ENCODE peak calls at places on chromosomes 5 and 9, in seven cellular contexts. J, G, W, A, C, M and N are unnamed samples. For H3K4me1, the result is how much of the 10 kb centered on the place peaks cover.

GRCh38 chr5:132387649-132388117 is 18.2 kb downstream of the SLC22A5 start:
- DNase-seq in J (peak), G (no peak), W (no peak), A (peak), C (peak), M (peak), N (peak)

GRCh38 chr9:36991516-36992134 is 42.4 kb downstream of the PAX5 start:
- DNase-seq in J (peak), G (peak), W (peak), A (peak), C (peak), M (no peak), N (no peak)

GRCh38 chr5:157915638-157916037 is 56.7 kb upstream of the CLINT1 start:
- DNase-seq in J (no peak), G (no peak), W (peak), A (peak), C (peak), M (peak), N (peak)

GRCh38 chr5:67361932-67362729 is 165.5 kb upstream of the CD180 start:
- DNase-seq in J (no peak), G (no peak), W (no peak), A (peak), C (no peak), M (no peak), N (no peak)

GRCh38 chr9:114787781-114788498 is 17.9 kb downstream of the TNFSF15 start:
- DNase-seq in J (no peak), G (no peak), W (no peak), A (no peak), C (no peak), M (no peak), N (no peak)

GRCh38 chr9:88425538-88425950 is 37.3 kb downstream of the SPIN1 start:
- DNase-seq in J (no peak), G (no peak), W (no peak), A (no peak), C (peak), M (peak), N (peak)

GRCh38 chr9:20873240-20873860 is 158.1 kb downstream of the HACD4 start:
- DNase-seq in J (no peak), G (no peak), W (no peak), A (no peak), C (no peak), M (peak), N (no peak)

GRCh38 chr5:172634106-172634899 is 6.8 kb upstream of the NEURL1B start:
- DNase-seq in J (no peak), G (no peak), W (no peak), A (no peak), C (no peak), M (no peak), N (no peak)

GRCh38 chr5:23727271-23727670 is 219.9 kb downstream of the PRDM9 start:
- DNase-seq in J (no peak), G (no peak), W (no peak), A (no peak), C (peak), M (no peak), N (peak)

GRCh38 chr5:158466196-158466595 is 607.3 kb upstream of the CLINT1 start:
- DNase-seq in J (no peak), G (no peak), W (no peak), A (no peak), C (no peak), M (no peak), N (no peak)

GRCh38 chr5:100796851-100797250 is 106.2 kb downstream of the ST8SIA4 start:
- DNase-seq in J (no peak), G (no peak), W (no peak), A (no peak), C (no peak), M (no peak), N (no peak)

GRCh38 chr9:1207681-1208080 is 157.5 kb downstream of the DMRT2 start:
- DNase-seq in J (no peak), G (no peak), W (no peak), A (no peak), C (no peak), M (peak), N (no peak)

GRCh38 chr9:70574222-70574837 is 159.9 kb upstream of the KLF9 start:
- DNase-seq in J (no peak), G (peak), W (no peak), A (peak), C (no peak), M (peak), N (no peak)

GRCh38 chr5:150700298-150700599 is 613 bp downstream of the RBM22 start:
- DNase-seq in J (no peak), G (no peak), W (no peak), A (no peak), C (peak), M (no peak), N (no peak)

GRCh38 chr5:42943931-42944631 is 96.0 kb downstream of the ANXA2R start:
- DNase-seq in J (peak), G (peak), W (no peak), A (no peak), C (no peak), M (peak), N (no peak)

GRCh38 chr9:38309324-38310195 is 82.9 kb upstream of the ALDH1B1 start:
- DNase-seq in J (no peak), G (peak), W (no peak), A (no peak), C (no peak), M (peak), N (peak)

GRCh38 chr9:93233033-93233432 is 49.1 kb downstream of the WNK2 start:
- DNase-seq in J (no peak), G (no peak), W (no peak), A (no peak), C (no peak), M (no peak), N (no peak)

GRCh38 chr5:40796487-40796889 is 1.7 kb downstream of the PRKAA1 start:
- DNase-seq in J (no peak), G (no peak), W (peak), A (peak), C (peak), M (peak), N (no peak)

GRCh38 chr5:135709998-135710670 is 124.3 kb upstream of the SLC25A48 start:
- DNase-seq in J (no peak), G (no peak), W (no peak), A (no peak), C (no peak), M (no peak), N (peak)

GRCh38 chr9:10479172-10479571 is 133.6 kb downstream of the PTPRD start:
- DNase-seq in J (no peak), G (peak), W (no peak), A (no peak), C (peak), M (no peak), N (peak)

GRCh38 chr9:100322954-100323536 is 29.7 kb downstream of the TEX10 start:
- DNase-seq in J (peak), G (peak), W (peak), A (peak), C (peak), M (peak), N (peak)

GRCh38 chr5:133041910-133042309 is 9.9 kb upstream of the HSPA4 start:
- DNase-seq in J (no peak), G (no peak), W (no peak), A (no peak), C (peak), M (peak), N (no peak)

GRCh38 chr5:135126688-135127603 is 92.9 kb upstream of the PITX1 start:
- DNase-seq in J (peak), G (no peak), W (no peak), A (no peak), C (peak), M (no peak), N (no peak)

GRCh38 chr5:114702111-114702510 is 340.2 kb downstream of the KCNN2 start:
- DNase-seq in J (no peak), G (no peak), W (no peak), A (no peak), C (no peak), M (no peak), N (no peak)

GRCh38 chr5:80569961-80570786 is at the start of gene ANKRD34B:
- DNase-seq in J (peak), G (peak), W (no peak), A (peak), C (peak), M (no peak), N (peak)

DNA sequence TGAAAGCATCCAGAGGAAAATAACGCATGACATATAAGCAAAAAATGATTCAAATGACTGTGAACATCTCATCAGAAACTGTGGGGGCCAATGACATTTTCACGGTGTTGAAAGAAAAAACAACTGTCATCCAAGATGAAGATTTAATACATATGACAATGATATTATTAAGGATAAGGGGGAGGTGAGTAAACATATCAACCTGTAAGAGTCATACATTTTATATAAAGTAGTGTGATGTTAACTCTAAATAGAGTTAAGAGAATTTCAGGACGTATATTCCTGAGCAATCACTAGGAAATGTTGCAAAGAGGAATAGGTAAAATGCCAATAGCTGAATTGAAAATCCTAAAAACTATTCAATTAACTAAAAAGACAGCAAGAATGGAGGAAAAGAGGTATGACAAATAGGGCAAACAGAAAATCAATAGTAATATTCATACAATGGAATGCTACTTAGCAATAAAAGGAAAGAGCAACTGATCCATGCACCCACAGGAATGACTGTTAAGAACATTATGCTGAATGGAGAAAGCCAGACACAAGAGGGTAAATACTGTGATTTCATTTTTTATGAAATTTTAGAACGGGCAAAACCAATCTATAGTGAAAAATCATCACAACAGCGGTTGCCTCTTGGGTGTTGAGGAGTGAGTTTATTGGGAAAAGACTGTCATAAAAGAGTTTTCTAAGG is 92.4 kb upstream of the JAK2 start:
- DNase-seq in J (no peak), G (no peak), W (no peak), A (no peak), C (no peak), M (no peak), N (no peak)
- H3K4me1 ChIP-seq in J (under half), G (under half), W (under half), A (under half), C (under half), M (under half), N (under half)

GRCh38 chr5:137734962-137735530 is 843 bp downstream of the KLHL3 start:
- DNase-seq in J (peak), G (peak), W (no peak), A (no peak), C (no peak), M (peak), N (peak)
- H3K4me2 ChIP-seq in J (peak), G (peak), W (peak), A (peak), C (no peak), M (peak), N (peak)

GRCh38 chr5:38463634-38464521 is 92.6 kb downstream of the LIFR start:
- DNase-seq in J (peak), G (no peak), W (no peak), A (peak), C (peak), M (peak), N (peak)
- H3K4me1 ChIP-seq in J (under half), G (under half), W (under half), A (half or more), C (half or more), M (under half), N (under half)

GRCh38 chr9:134768332-134769083 is 112.1 kb upstream of the FCN2 start:
- DNase-seq in J (no peak), G (no peak), W (no peak), A (no peak), C (no peak), M (no peak), N (no peak)
- H3K4me2 ChIP-seq in J (no peak), G (no peak), W (peak), A (no peak), C (no peak), M (no peak), N (no peak)

GRCh38 chr9:113516840-113517577 is 53.5 kb downstream of the RGS3 start:
- DNase-seq in J (no peak), G (peak), W (peak), A (no peak), C (no peak), M (peak), N (no peak)

GRCh38 chr9:113520109-113520642 is 56.6 kb downstream of the RGS3 start:
- DNase-seq in J (no peak), G (no peak), W (no peak), A (peak), C (peak), M (peak), N (peak)

GRCh38 chr9:113521693-113522260 is 58.2 kb downstream of the RGS3 start:
- DNase-seq in J (no peak), G (no peak), W (peak), A (no peak), C (no peak), M (no peak), N (no peak)

GRCh38 chr9:113522419-113522818 is 58.9 kb downstream of the RGS3 start:
- DNase-seq in J (no peak), G (no peak), W (no peak), A (no peak), C (no peak), M (no peak), N (no peak)

DNA sequence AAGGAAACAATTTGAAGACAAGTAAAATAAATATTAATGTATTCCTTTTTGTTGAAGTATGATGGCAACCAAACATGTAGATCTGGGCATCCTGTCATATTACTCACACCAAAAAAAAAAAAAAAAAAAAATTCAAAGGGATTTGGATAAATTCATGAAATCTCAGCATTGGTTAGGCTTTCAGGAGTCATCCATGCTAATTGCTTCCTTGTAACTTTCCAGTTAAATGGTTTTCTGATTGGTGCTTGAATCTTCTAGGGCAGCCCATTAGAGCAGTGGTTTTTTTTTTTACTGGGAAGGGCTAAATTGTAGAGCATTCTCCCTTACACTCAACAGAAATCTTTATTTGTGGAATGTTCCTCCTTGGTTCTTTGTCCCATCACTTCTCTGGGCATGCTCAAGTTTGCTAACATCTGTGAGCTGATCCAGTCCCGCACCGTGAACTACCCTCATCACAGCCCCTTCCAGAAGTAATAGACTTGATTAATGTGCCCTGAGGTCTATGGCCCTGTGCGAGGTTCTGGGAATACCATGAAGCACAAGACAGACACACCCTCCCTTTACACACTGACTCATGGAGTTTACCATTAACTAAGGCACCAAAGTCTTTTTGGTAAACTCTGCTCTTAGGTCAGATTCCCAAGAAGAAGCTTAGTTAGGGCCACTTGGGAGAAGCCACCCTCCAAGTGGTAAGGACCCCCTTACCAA is 56.0 kb downstream of the RGS3 start:
- DNase-seq in J (no peak), G (no peak), W (no peak), A (peak), C (peak), M (peak), N (peak)
- H3K4me1 ChIP-seq in J (under half), G (under half), W (half or more), A (half or more), C (under half), M (under half), N (under half)

DNA sequence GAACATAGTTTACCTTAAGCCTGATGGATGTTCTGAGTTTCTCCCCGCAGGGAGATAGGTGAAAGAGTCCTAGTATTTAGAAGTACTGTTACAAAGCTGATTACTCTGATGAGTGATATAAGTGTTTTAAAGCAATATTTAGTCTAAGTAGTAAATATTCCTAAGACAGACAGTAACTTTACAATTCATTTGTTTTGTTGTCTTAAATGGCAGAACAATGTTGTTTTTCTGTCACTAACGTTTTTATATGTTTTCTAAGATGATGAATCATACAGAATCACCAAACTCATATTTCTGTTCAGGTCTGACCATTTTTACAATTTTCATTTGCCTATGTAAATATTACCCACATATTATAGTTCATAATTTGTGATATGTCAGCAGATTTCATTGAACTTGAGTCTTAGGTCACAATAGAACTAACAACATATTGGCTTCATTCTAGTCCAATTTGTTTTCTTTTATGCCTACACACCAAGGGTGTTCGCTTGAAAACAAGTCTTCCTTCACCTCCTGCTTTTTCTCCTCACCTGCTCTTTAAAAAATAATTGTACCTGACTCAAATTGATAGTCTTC is 30.6 kb downstream of the MAP3K1 start:
- DNase-seq in J (no peak), G (no peak), W (no peak), A (no peak), C (no peak), M (no peak), N (no peak)
- H3K4me2 ChIP-seq in J (no peak), G (no peak), W (peak), A (no peak), C (no peak), M (no peak), N (no peak)

GRCh38 chr5:143130891-143131290 is 272.6 kb downstream of the NR3C1 start:
- DNase-seq in J (no peak), G (no peak), W (no peak), A (no peak), C (no peak), M (no peak), N (no peak)
- H3K4me1 ChIP-seq in J (under half), G (under half), W (under half), A (under half), C (under half), M (under half), N (under half)